ENCODE peak calls at places on chromosomes 2 and 18, in six cellular contexts. F is H9, C is IMR-90, H is mesenchymal stem cell, N is neuronal stem cell, K is H1. J is an unnamed sample.

GRCh38 chr18:37277753-37278152 is 287.8 kb downstream of the CELF4 start:
- DNase-seq in H (no peak), K (no peak), N (no peak), C (no peak), F (no peak), J (no peak)

GRCh38 chr2:68366083-68366560 is 1.0 kb downstream of the PLEK start:
- DNase-seq in C (no peak), H (no peak), N (no peak), F (no peak), K (no peak), J (no peak)

GRCh38 chr2:207122914-207123744 is 42.6 kb downstream of the KLF7 start:
- DNase-seq in C (no peak), F (peak), H (no peak), N (no peak), K (no peak), J (no peak)

GRCh38 chr18:79579807-79580480 is 99.7 kb upstream of the CTDP1 start:
- DNase-seq in H (no peak), K (no peak), F (peak), C (no peak), N (no peak), J (no peak)

GRCh38 chr18:61972389-61973264 is 79.8 kb upstream of the RNF152 start:
- DNase-seq in F (no peak), H (peak), N (no peak), K (no peak), C (no peak), J (no peak)

GRCh38 chr18:10715791-10716190 is 190.0 kb downstream of the NAPG start:
- DNase-seq in K (no peak), F (no peak), H (no peak), C (peak), N (no peak), J (no peak)

GRCh38 chr2:239548965-239549595 is 148.3 kb upstream of the HDAC4 start:
- DNase-seq in N (no peak), F (no peak), C (no peak), H (no peak), K (no peak), J (no peak)

GRCh38 chr18:71431171-71431570 is 1113.0 kb downstream of the CBLN2 start:
- DNase-seq in C (no peak), K (no peak), H (no peak), F (no peak), N (no peak), J (no peak)

GRCh38 chr2:231364061-231364460 is 31.4 kb upstream of the B3GNT7 start:
- DNase-seq in K (no peak), N (no peak), C (no peak), F (no peak), H (no peak), J (no peak)

GRCh38 chr2:156327835-156328401 is 4.6 kb downstream of the NR4A2 start:
- DNase-seq in F (no peak), C (no peak), N (peak), H (peak), K (no peak), J (no peak)

GRCh38 chr2:201440182-201440581 is 11.1 kb downstream of the TRAK2 start:
- DNase-seq in F (no peak), K (no peak), H (no peak), N (no peak), C (no peak), J (peak)

GRCh38 chr2:153479527-153479926 is 965 bp upstream of the RPRM start:
- DNase-seq in H (no peak), F (no peak), K (no peak), N (no peak), C (no peak), J (no peak)

GRCh38 chr18:47175283-47175894 is 775 bp downstream of the IER3IP1 start:
- DNase-seq in K (no peak), N (no peak), F (no peak), C (no peak), H (peak), J (no peak)

GRCh38 chr18:10122116-10122515 is 208.3 kb downstream of the VAPA start:
- DNase-seq in F (no peak), K (no peak), C (peak), H (peak), N (no peak), J (peak)

GRCh38 chr2:62344472-62344871 is 148.6 kb downstream of the B3GNT2 start:
- DNase-seq in F (no peak), N (no peak), K (no peak), C (no peak), H (no peak), J (no peak)

GRCh38 chr2:20027715-20028434 is 15.4 kb upstream of the MATN3 start:
- DNase-seq in H (peak), F (no peak), C (no peak), N (no peak), K (no peak), J (no peak)

GRCh38 chr2:118568682-118569081 is 278.8 kb downstream of the EN1 start:
- DNase-seq in H (no peak), F (no peak), K (no peak), N (no peak), C (no peak), J (no peak)

GRCh38 chr18:44803019-44803650 is 122.4 kb downstream of the SETBP1 start:
- DNase-seq in C (peak), F (no peak), H (peak), N (no peak), K (no peak), J (no peak)

GRCh38 chr2:207133862-207134519 is 31.8 kb downstream of the KLF7 start:
- DNase-seq in F (no peak), K (no peak), C (peak), H (peak), N (no peak), J (no peak)

GRCh38 chr2:25310965-25311865 is 30.5 kb downstream of the DNMT3A start:
- DNase-seq in H (no peak), N (no peak), F (peak), K (no peak), C (no peak), J (no peak)
- H4K91ac ChIP-seq in H (no peak), N (peak), F (no peak), K (peak), C (no peak), J (no peak)

GRCh38 chr2:55048514-55048924 is 1.7 kb downstream of the RTN4 start:
- DNase-seq in K (no peak), C (peak), H (peak), N (no peak), F (no peak), J (peak)

GRCh38 chr2:55049794-55050132 is 488 bp downstream of the RTN4 start:
- DNase-seq in N (no peak), H (no peak), C (no peak), K (no peak), F (no peak), J (no peak)

GRCh38 chr2:55050133-55050994 is at the start of gene RTN4:
- DNase-seq in F (peak), K (peak), H (peak), C (peak), N (peak), J (peak)

GRCh38 chr2:55047677-55048299 is 2.5 kb downstream of the RTN4 start:
- DNase-seq in K (no peak), H (peak), C (peak), N (no peak), F (no peak), J (peak)

DNA sequence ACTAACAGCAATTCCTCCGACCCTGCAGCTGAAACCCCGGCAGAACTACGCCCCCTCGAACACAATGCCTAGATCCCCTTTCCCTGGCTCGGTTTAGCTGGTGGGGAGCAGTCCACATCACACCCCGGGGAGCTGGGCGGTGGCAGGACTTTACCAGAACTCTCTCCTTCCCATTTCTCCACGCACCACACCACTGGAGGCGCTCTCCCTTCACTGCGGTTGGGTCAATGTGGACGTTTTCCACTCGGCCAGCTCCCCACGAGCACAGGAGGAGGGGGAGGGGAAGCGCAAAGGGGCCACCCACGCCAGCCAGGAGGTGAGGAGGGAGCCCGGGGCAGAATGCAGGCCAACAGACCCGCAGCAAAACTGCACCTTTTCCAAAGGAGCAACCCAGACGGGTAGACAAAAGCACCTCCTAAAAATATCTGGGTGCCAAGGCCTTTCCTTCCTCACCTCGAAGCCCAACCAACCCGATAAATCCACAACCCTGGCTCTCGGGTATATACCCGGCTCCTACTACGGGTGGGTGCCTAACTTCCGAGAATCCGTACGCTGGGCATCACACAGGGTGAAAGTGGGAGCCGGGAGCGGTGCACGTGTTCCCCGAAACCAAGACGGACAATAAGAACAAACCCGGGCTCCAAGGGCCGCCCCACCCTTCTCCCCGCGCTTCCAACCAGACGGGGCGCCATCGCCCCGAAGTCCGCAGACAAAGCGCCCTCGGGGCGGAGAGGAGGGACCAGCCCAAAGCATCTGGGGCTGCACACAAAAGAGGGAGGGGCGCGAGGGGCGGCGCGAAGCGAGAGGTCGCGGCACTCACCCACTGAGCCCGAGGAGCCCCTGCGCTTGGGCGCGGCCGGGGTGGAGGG is 1.1 kb downstream of the RTN4 start:
- DNase-seq in K (peak), C (peak), N (peak), F (peak), H (peak), J (peak)
- H4K8ac ChIP-seq in K (peak), C (peak), N (no peak), F (no peak), H (peak), J (peak)

GRCh38 chr18:35510071-35511010 is 12.6 kb upstream of the INO80C start:
- DNase-seq in F (no peak), K (no peak), N (no peak), C (no peak), H (peak), J (no peak)
- H2AFZ ChIP-seq in F (no peak), K (no peak), N (no peak), C (no peak), H (no peak), J (no peak)

GRCh38 chr2:8159966-8160603 is 521.8 kb upstream of the ID2 start:
- DNase-seq in N (no peak), H (no peak), F (no peak), C (no peak), K (no peak), J (no peak)

GRCh38 chr2:8157621-8158020 is 524.2 kb upstream of the ID2 start:
- DNase-seq in N (no peak), H (no peak), K (no peak), F (no peak), C (no peak), J (no peak)

GRCh38 chr2:8159211-8159965 is 522.5 kb upstream of the ID2 start:
- DNase-seq in K (no peak), F (no peak), H (no peak), N (no peak), C (no peak), J (no peak)

GRCh38 chr2:8160959-8161358 is 520.9 kb upstream of the ID2 start:
- DNase-seq in F (no peak), N (no peak), C (no peak), H (no peak), K (no peak), J (no peak)

DNA sequence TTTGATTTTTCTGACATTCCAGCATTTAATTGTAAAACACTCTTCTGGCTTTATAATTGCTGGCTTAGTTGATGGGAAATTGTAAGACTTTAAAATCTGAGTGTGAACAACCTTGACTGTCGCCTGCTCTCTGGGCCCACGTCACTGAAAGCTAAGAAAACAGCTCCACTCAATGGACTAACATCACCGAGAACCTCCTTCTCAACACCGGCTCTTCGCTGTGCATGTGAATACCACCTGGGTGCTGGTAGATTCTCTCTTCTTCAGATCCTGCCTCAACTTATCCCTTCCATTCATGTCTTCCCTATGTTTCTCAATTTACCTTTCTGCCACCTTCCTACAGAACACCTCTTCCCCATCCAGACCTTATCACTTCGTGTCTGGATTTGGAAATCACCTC is 523.1 kb upstream of the ID2 start:
- DNase-seq in F (no peak), N (no peak), C (no peak), K (no peak), H (no peak), J (no peak)
- H4K91ac ChIP-seq in F (no peak), N (no peak), C (no peak), K (no peak), H (no peak), J (no peak)

DNA sequence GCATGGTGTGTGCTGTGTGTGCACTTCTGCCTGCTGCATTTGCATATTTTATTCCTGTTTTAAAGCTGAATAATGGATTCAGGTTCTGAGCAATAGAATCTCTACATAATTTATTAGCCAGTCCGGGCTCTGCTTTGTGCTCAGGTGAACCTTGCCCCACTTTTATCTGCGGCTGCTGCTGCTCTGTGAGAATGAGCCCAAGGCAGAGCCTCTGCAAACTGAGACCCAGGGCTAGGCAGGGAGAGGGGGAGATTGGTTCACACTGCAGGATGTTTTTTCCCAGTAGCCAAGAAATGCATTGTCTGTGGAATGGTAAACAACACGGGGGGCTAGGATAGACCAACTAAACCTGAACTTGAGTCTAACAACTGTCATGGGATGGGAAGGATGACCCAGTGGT is 64.5 kb upstream of the SH3BP4 start:
- DNase-seq in C (no peak), F (no peak), N (no peak), K (no peak), H (no peak), J (no peak)
- H4K8ac ChIP-seq in C (no peak), F (no peak), N (no peak), K (no peak), H (no peak), J (no peak)

GRCh38 chr2:110984654-110985053 is 136.1 kb upstream of the BCL2L11 start:
- DNase-seq in K (no peak), F (no peak), C (no peak), N (no peak), H (no peak), J (no peak)
- H2AFZ ChIP-seq in K (no peak), F (no peak), C (no peak), N (no peak), H (no peak), J (no peak)

GRCh38 chr2:15861898-15862297 is 78.5 kb upstream of the MYCN start:
- DNase-seq in F (no peak), C (no peak), H (no peak), K (no peak), N (no peak), J (no peak)
- H4K91ac ChIP-seq in F (no peak), C (no peak), H (no peak), K (no peak), N (no peak), J (no peak)

J was measured in trophoblast cell.